ENCODE peak calls at places on chromosomes 7 and 10, in four cellular contexts. V is PC-9, M is lower leg skin, P is colonic mucosa. D is an unnamed sample.
A peak's percentile ranks its signal among the peaks of the same experiment; 100 is the strongest.

GRCh38 chr7:87144173-87144657 is 8.0 kb upstream of the DMTF1 start:
- DNase-seq in M (no peak), P (no peak), V (no peak), D (no peak)

GRCh38 chr7:97004931-97005763 is at the start of gene DLX6:
- DNase-seq in M (no peak), P (peak; percentile 52), V (no peak), D (peak; percentile 88)

GRCh38 chr10:84267503-84268126 is 22.8 kb downstream of the RGR start:
- DNase-seq in V (no peak), M (peak; percentile 85), P (peak; percentile 77), D (no peak)

GRCh38 chr10:12954866-12955265 is 46.6 kb downstream of the CCDC3 start:
- DNase-seq in P (no peak), V (no peak), M (no peak), D (no peak)

GRCh38 chr7:55170335-55170734 is 151.5 kb downstream of the EGFR start:
- DNase-seq in M (peak; percentile 76), V (no peak), P (no peak), D (no peak)

GRCh38 chr7:43294080-43294630 is 181.7 kb downstream of the HECW1 start:
- DNase-seq in M (no peak), P (no peak), V (no peak), D (peak; percentile 54)

GRCh38 chr10:48493083-48493871 is 111.6 kb downstream of the ARHGAP22 start:
- DNase-seq in V (no peak), P (peak; percentile 16), M (peak; percentile 85), D (no peak)

GRCh38 chr10:24556746-24557742 is 166.6 kb downstream of the ARHGAP21 start:
- DNase-seq in P (peak; percentile 35), V (peak; percentile 47), M (peak; percentile 60), D (peak; percentile 70)

GRCh38 chr7:137978464-137979237 is 23.2 kb downstream of the CREB3L2 start:
- DNase-seq in M (no peak), P (no peak), V (peak; percentile 97), D (no peak)

GRCh38 chr10:74081918-74082317 is 68.7 kb downstream of the AP3M1 start:
- DNase-seq in P (no peak), V (no peak), M (no peak), D (no peak)

GRCh38 chr10:101228682-101229274 is 485 bp downstream of the LBX1 start:
- DNase-seq in P (no peak), M (no peak), V (no peak), D (no peak)

GRCh38 chr7:158377800-158378623 is 209.6 kb downstream of the PTPRN2 start:
- DNase-seq in M (no peak), V (no peak), P (no peak), D (no peak)

GRCh38 chr7:54090652-54091213 is 451.4 kb upstream of the VSTM2A start:
- DNase-seq in M (no peak), V (no peak), P (no peak), D (peak; percentile 13)

GRCh38 chr7:51244890-51245289 is 71.7 kb downstream of the COBL start:
- DNase-seq in V (no peak), M (peak; percentile 9), P (no peak), D (no peak)

GRCh38 chr7:867406-868188 is 8.8 kb upstream of the GET4 start:
- DNase-seq in P (peak; percentile 90), M (peak; percentile 91), V (no peak), D (no peak)

GRCh38 chr10:78691301-78692030 is 377.3 kb upstream of the ZMIZ1 start:
- DNase-seq in V (peak; percentile 67), P (no peak), M (no peak), D (no peak)

GRCh38 chr7:68199951-68200660 is 1203.5 kb downstream of the TYW1 start:
- DNase-seq in M (no peak), P (no peak), V (no peak), D (no peak)

GRCh38 chr7:87574630-87575029 is 26.1 kb downstream of the ABCB1 start:
- DNase-seq in V (peak; percentile 40), P (no peak), M (no peak), D (no peak)

GRCh38 chr7:156160811-156161210 is 348.5 kb upstream of the SHH start:
- DNase-seq in V (no peak), M (no peak), P (no peak), D (peak; percentile 30)

GRCh38 chr7:102288285-102288930 is 1.7 kb downstream of the SH2B2 start:
- DNase-seq in V (no peak), P (no peak), M (no peak), D (no peak)

GRCh38 chr7:159122276-159122675 is 22.4 kb downstream of the VIPR2 start:
- DNase-seq in V (no peak), M (peak; percentile 59), P (no peak), D (no peak)

GRCh38 chr10:133087679-133088523 is at the start of gene ADGRA1:
- DNase-seq in M (no peak), P (no peak), V (no peak), D (no peak)

GRCh38 chr7:115802415-115802814 is 228.1 kb downstream of the TFEC start:
- DNase-seq in V (no peak), P (no peak), M (no peak), D (no peak)

GRCh38 chr10:95988702-95989101 is 54.7 kb upstream of the CCNJ start:
- DNase-seq in P (no peak), V (no peak), M (no peak), D (no peak)

GRCh38 chr7:139329119-139329518 is 12.0 kb upstream of the FMC1 start:
- DNase-seq in P (no peak), M (no peak), V (no peak), D (no peak)

GRCh38 chr10:79306644-79307220 is 40.5 kb upstream of the PPIF start:
- DNase-seq in P (no peak), M (no peak), V (no peak), D (no peak)

GRCh38 chr7:16652888-16653287 is 6.9 kb downstream of the BZW2 start:
- DNase-seq in P (no peak), M (no peak), V (peak; percentile 78), D (no peak)

GRCh38 chr7:38330861-38331709 is 57.6 kb upstream of the TARP start:
- DNase-seq in M (no peak), P (no peak), V (no peak), D (peak; percentile 51)

GRCh38 chr10:633279-634245 is 55.9 kb downstream of the DIP2C start:
- DNase-seq in M (no peak), P (no peak), V (no peak), D (no peak)

GRCh38 chr10:87875929-87876571 is 12.6 kb downstream of the PTEN start:
- DNase-seq in V (no peak), M (no peak), P (no peak), D (no peak)
- H3K4me3 ChIP-seq in V (no peak overlapping the region), M (no peak overlapping the region), P (no peak overlapping the region), D (no peak overlapping the region)

GRCh38 chr10:126198681-126199080 is 189.6 kb downstream of the ADAM12 start:
- DNase-seq in V (no peak), M (no peak), P (no peak), D (no peak)
- H3K4me3 ChIP-seq in V (no peak overlapping the region), M (no peak overlapping the region), P (no peak overlapping the region), D (no peak overlapping the region)

DNA sequence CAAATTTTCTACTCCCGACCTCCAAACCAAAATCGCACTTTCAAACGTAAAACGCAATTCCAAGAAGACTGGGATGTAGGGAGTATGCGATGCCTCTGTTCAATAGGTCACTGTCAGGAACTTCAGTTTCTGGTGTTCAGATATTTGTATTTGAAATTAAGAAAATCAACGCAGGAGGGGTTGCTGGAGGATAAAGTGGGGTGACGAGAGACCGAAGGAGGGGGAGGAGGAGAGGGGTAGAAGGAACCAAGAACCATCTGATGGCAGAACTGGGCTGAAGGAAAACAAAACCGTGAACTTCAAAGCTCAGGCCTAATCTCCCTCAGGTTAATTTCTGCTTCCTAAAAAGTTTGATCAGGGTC is 293.8 kb upstream of the NFE2L3 start:
- DNase-seq in V (no peak), M (no peak), P (no peak), D (no peak)
- H3K4me3 ChIP-seq in V (no peak overlapping the region), M (no peak overlapping the region), P (no peak overlapping the region), D (no peak overlapping the region)

GRCh38 chr7:39754326-39755120 is 131.2 kb downstream of the RALA start:
- DNase-seq in M (no peak), V (no peak), P (no peak), D (no peak)
- H3K4me3 ChIP-seq in M (no peak overlapping the region), V (no peak overlapping the region), P (no peak overlapping the region), D (no peak overlapping the region)

DNA sequence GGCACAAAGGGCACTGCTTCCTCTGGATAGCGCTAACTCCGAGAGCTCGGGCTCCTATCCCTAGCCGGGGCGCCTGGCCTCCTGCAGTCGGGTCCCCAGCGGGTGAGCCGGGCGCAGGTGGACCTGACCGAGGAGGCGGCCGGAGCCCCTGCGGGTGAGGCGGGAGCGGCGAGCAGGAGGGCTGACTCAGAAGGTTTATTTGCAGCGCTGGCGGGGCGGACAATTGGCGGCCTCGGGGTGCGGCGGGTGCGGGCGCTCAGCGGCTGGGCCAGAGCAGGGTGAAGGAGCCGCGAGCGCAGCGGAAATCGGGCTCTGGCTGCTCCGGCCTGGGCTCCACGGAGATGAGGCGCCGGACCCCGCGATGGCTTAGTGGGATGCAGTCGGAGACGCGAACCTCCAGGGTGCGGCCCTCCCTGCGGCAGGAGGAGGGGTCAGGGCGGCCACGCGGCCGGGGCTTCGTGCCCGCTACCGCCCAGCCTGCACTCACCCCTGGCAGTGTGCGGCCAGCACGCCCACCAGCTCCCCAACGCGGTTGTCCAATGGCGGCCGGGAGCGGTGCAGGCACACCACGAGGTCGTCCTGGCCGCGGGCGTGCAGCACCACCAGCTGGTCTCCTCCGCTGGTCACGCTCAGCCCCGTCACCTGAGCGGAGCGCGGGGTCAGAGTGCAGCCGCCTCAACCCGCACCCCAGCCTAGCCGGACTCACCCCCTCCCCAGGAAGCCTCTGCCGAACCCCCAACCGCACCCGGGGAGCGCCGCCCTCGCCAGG is 16.1 kb downstream of the MYO1G start:
- DNase-seq in V (no peak), M (peak; percentile 85), P (no peak), D (no peak)
- H3K4me3 ChIP-seq in V (no peak overlapping the region), M (no peak overlapping the region), P (peak overlapping the region; percentile 33), D (no peak overlapping the region)

GRCh38 chr7:77197135-77197534 is 2.5 kb downstream of the FGL2 start:
- DNase-seq in M (no peak), V (no peak), P (peak; percentile 63), D (no peak)
- H3K4me3 ChIP-seq in M (peak overlapping the region; percentile 12), V (no peak overlapping the region), P (peak overlapping the region; percentile 0), D (no peak overlapping the region)

DNA sequence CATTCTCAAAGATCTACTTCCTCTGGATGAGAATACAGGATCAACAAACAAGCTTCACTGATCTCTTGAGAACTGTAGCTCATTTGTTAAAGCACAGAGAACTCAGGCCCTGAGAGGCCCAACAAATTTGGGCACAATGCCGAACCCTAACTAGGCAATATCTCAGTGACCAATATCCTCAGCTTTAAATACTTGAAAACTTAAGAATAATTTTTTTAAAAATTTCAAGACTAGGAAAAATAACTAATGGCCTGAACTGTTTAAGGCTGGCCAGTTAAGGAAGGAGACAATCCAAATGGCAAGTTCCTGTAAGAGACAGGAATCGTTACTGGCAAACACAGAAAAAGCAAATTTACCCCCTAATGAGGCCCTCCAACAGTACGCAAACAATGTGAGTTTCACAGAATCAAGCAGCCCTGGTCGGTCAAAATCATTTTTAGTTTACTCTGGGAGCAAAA is 39.7 kb downstream of the NT5C2 start:
- DNase-seq in P (no peak), M (no peak), V (no peak), D (no peak)
- H3K4me3 ChIP-seq in P (no peak overlapping the region), M (no peak overlapping the region), V (peak overlapping the region; percentile 24), D (no peak overlapping the region)

GRCh38 chr7:79624336-79624735 is 170.9 kb upstream of the MAGI2 start:
- DNase-seq in M (no peak), P (no peak), V (peak; percentile 58), D (no peak)
- H3K4me3 ChIP-seq in M (no peak overlapping the region), P (no peak overlapping the region), V (no peak overlapping the region), D (no peak overlapping the region)